ENCODE peak calls at places on chromosomes 7 and 10, in nine cellular contexts. One of them, this sample, is unnamed.

GRCh38 chr7:106329971-106330733 is 45.4 kb upstream of the NAMPT start:
- DNase-seq in mucosa of gallbladder: no peak
- DNase-seq in epithelial cell of esophagus: peak
- DNase-seq in heart left ventricle: no peak
- DNase-seq in naive thymus-derived CD8-positive, alpha-beta T cell: no peak
- DNase-seq in HCT116: no peak
- DNase-seq in occipital lobe: no peak
- DNase-seq in stimulated activated CD4-positive, alpha-beta T cell treated with anti-CD3 and anti-CD28 coated beads, Interleukin-15, amount 100 ng/mL, for 48 hours: no peak
- DNase-seq in RCC 7860: peak
- DNase-seq in this sample: peak

GRCh38 chr10:4673279-4674040 is 152.5 kb upstream of the AKR1E2 start:
- DNase-seq in mucosa of gallbladder: no peak
- DNase-seq in epithelial cell of esophagus: peak
- DNase-seq in heart left ventricle: no peak
- DNase-seq in naive thymus-derived CD8-positive, alpha-beta T cell: no peak
- DNase-seq in HCT116: no peak
- DNase-seq in occipital lobe: no peak
- DNase-seq in stimulated activated CD4-positive, alpha-beta T cell treated with anti-CD3 and anti-CD28 coated beads, Interleukin-15, amount 100 ng/mL, for 48 hours: no peak
- DNase-seq in RCC 7860: no peak
- DNase-seq in this sample: no peak

GRCh38 chr7:27148776-27149641 is 1.4 kb upstream of the HOXA6 start:
- DNase-seq in mucosa of gallbladder: no peak
- DNase-seq in epithelial cell of esophagus: no peak
- DNase-seq in heart left ventricle: no peak
- DNase-seq in naive thymus-derived CD8-positive, alpha-beta T cell: no peak
- DNase-seq in HCT116: no peak
- DNase-seq in occipital lobe: no peak
- DNase-seq in stimulated activated CD4-positive, alpha-beta T cell treated with anti-CD3 and anti-CD28 coated beads, Interleukin-15, amount 100 ng/mL, for 48 hours: no peak
- DNase-seq in RCC 7860: peak
- DNase-seq in this sample: peak

GRCh38 chr7:33743594-33743993 is 161.7 kb upstream of the BMPER start:
- DNase-seq in mucosa of gallbladder: no peak
- DNase-seq in epithelial cell of esophagus: peak
- DNase-seq in heart left ventricle: no peak
- DNase-seq in naive thymus-derived CD8-positive, alpha-beta T cell: no peak
- DNase-seq in HCT116: no peak
- DNase-seq in occipital lobe: no peak
- DNase-seq in stimulated activated CD4-positive, alpha-beta T cell treated with anti-CD3 and anti-CD28 coated beads, Interleukin-15, amount 100 ng/mL, for 48 hours: no peak
- DNase-seq in RCC 7860: no peak
- DNase-seq in this sample: peak

GRCh38 chr10:100879741-100880360 is 32.9 kb upstream of the SLF2 start:
- DNase-seq in mucosa of gallbladder: no peak
- DNase-seq in epithelial cell of esophagus: no peak
- DNase-seq in heart left ventricle: no peak
- DNase-seq in naive thymus-derived CD8-positive, alpha-beta T cell: no peak
- DNase-seq in HCT116: no peak
- DNase-seq in occipital lobe: no peak
- DNase-seq in stimulated activated CD4-positive, alpha-beta T cell treated with anti-CD3 and anti-CD28 coated beads, Interleukin-15, amount 100 ng/mL, for 48 hours: no peak
- DNase-seq in RCC 7860: no peak
- DNase-seq in this sample: no peak

GRCh38 chr10:83432296-83433045 is 706.8 kb upstream of the GHITM start:
- DNase-seq in mucosa of gallbladder: no peak
- DNase-seq in epithelial cell of esophagus: no peak
- DNase-seq in heart left ventricle: no peak
- DNase-seq in naive thymus-derived CD8-positive, alpha-beta T cell: no peak
- DNase-seq in HCT116: no peak
- DNase-seq in occipital lobe: no peak
- DNase-seq in stimulated activated CD4-positive, alpha-beta T cell treated with anti-CD3 and anti-CD28 coated beads, Interleukin-15, amount 100 ng/mL, for 48 hours: no peak
- DNase-seq in RCC 7860: no peak
- DNase-seq in this sample: no peak

GRCh38 chr7:128234475-128234874 is 6.6 kb upstream of the LEP start:
- DNase-seq in mucosa of gallbladder: no peak
- DNase-seq in epithelial cell of esophagus: no peak
- DNase-seq in heart left ventricle: no peak
- DNase-seq in naive thymus-derived CD8-positive, alpha-beta T cell: no peak
- DNase-seq in HCT116: no peak
- DNase-seq in occipital lobe: no peak
- DNase-seq in stimulated activated CD4-positive, alpha-beta T cell treated with anti-CD3 and anti-CD28 coated beads, Interleukin-15, amount 100 ng/mL, for 48 hours: no peak
- DNase-seq in RCC 7860: no peak
- DNase-seq in this sample: no peak

GRCh38 chr7:142407939-142408573 is 150.2 kb upstream of the PRSS58 start:
- DNase-seq in mucosa of gallbladder: no peak
- DNase-seq in epithelial cell of esophagus: no peak
- DNase-seq in heart left ventricle: no peak
- DNase-seq in naive thymus-derived CD8-positive, alpha-beta T cell: no peak
- DNase-seq in HCT116: no peak
- DNase-seq in occipital lobe: no peak
- DNase-seq in stimulated activated CD4-positive, alpha-beta T cell treated with anti-CD3 and anti-CD28 coated beads, Interleukin-15, amount 100 ng/mL, for 48 hours: no peak
- DNase-seq in RCC 7860: no peak
- DNase-seq in this sample: no peak

GRCh38 chr10:99387071-99387470 is 43.4 kb downstream of the GOT1 start:
- DNase-seq in mucosa of gallbladder: no peak
- DNase-seq in epithelial cell of esophagus: no peak
- DNase-seq in heart left ventricle: no peak
- DNase-seq in naive thymus-derived CD8-positive, alpha-beta T cell: no peak
- DNase-seq in HCT116: no peak
- DNase-seq in occipital lobe: no peak
- DNase-seq in stimulated activated CD4-positive, alpha-beta T cell treated with anti-CD3 and anti-CD28 coated beads, Interleukin-15, amount 100 ng/mL, for 48 hours: no peak
- DNase-seq in RCC 7860: no peak
- DNase-seq in this sample: no peak

GRCh38 chr7:14191686-14192098 is 202.2 kb upstream of the ETV1 start:
- DNase-seq in mucosa of gallbladder: no peak
- DNase-seq in epithelial cell of esophagus: peak
- DNase-seq in heart left ventricle: no peak
- DNase-seq in naive thymus-derived CD8-positive, alpha-beta T cell: no peak
- DNase-seq in HCT116: peak
- DNase-seq in occipital lobe: no peak
- DNase-seq in stimulated activated CD4-positive, alpha-beta T cell treated with anti-CD3 and anti-CD28 coated beads, Interleukin-15, amount 100 ng/mL, for 48 hours: no peak
- DNase-seq in RCC 7860: peak
- DNase-seq in this sample: peak

GRCh38 chr7:47743898-47744612 is 162.1 kb upstream of the TNS3 start:
- DNase-seq in mucosa of gallbladder: no peak
- DNase-seq in epithelial cell of esophagus: no peak
- DNase-seq in heart left ventricle: no peak
- DNase-seq in naive thymus-derived CD8-positive, alpha-beta T cell: no peak
- DNase-seq in HCT116: no peak
- DNase-seq in occipital lobe: no peak
- DNase-seq in stimulated activated CD4-positive, alpha-beta T cell treated with anti-CD3 and anti-CD28 coated beads, Interleukin-15, amount 100 ng/mL, for 48 hours: no peak
- DNase-seq in RCC 7860: no peak
- DNase-seq in this sample: no peak

GRCh38 chr7:135713836-135714470 is 14.0 kb downstream of the SLC13A4 start:
- DNase-seq in mucosa of gallbladder: no peak
- DNase-seq in epithelial cell of esophagus: peak
- DNase-seq in heart left ventricle: no peak
- DNase-seq in naive thymus-derived CD8-positive, alpha-beta T cell: no peak
- DNase-seq in HCT116: no peak
- DNase-seq in occipital lobe: no peak
- DNase-seq in stimulated activated CD4-positive, alpha-beta T cell treated with anti-CD3 and anti-CD28 coated beads, Interleukin-15, amount 100 ng/mL, for 48 hours: no peak
- DNase-seq in RCC 7860: no peak
- DNase-seq in this sample: no peak

GRCh38 chr10:16828731-16829175 is 11.5 kb upstream of the RSU1 start:
- DNase-seq in mucosa of gallbladder: no peak
- DNase-seq in epithelial cell of esophagus: peak
- DNase-seq in heart left ventricle: peak
- DNase-seq in naive thymus-derived CD8-positive, alpha-beta T cell: no peak
- DNase-seq in HCT116: no peak
- DNase-seq in occipital lobe: no peak
- DNase-seq in stimulated activated CD4-positive, alpha-beta T cell treated with anti-CD3 and anti-CD28 coated beads, Interleukin-15, amount 100 ng/mL, for 48 hours: no peak
- DNase-seq in RCC 7860: peak
- DNase-seq in this sample: no peak

GRCh38 chr10:101875068-101875688 is 31.6 kb upstream of the KCNIP2 start:
- DNase-seq in mucosa of gallbladder: no peak
- DNase-seq in epithelial cell of esophagus: no peak
- DNase-seq in heart left ventricle: no peak
- DNase-seq in naive thymus-derived CD8-positive, alpha-beta T cell: no peak
- DNase-seq in HCT116: no peak
- DNase-seq in occipital lobe: no peak
- DNase-seq in stimulated activated CD4-positive, alpha-beta T cell treated with anti-CD3 and anti-CD28 coated beads, Interleukin-15, amount 100 ng/mL, for 48 hours: no peak
- DNase-seq in RCC 7860: no peak
- DNase-seq in this sample: no peak

GRCh38 chr10:77383861-77384553 is 253.6 kb downstream of the KCNMA1 start:
- DNase-seq in mucosa of gallbladder: no peak
- DNase-seq in epithelial cell of esophagus: no peak
- DNase-seq in heart left ventricle: no peak
- DNase-seq in naive thymus-derived CD8-positive, alpha-beta T cell: no peak
- DNase-seq in HCT116: no peak
- DNase-seq in occipital lobe: peak
- DNase-seq in stimulated activated CD4-positive, alpha-beta T cell treated with anti-CD3 and anti-CD28 coated beads, Interleukin-15, amount 100 ng/mL, for 48 hours: no peak
- DNase-seq in RCC 7860: no peak
- DNase-seq in this sample: no peak

GRCh38 chr10:126309193-126309592 is 79.1 kb downstream of the ADAM12 start:
- DNase-seq in mucosa of gallbladder: no peak
- DNase-seq in epithelial cell of esophagus: no peak
- DNase-seq in heart left ventricle: no peak
- DNase-seq in naive thymus-derived CD8-positive, alpha-beta T cell: no peak
- DNase-seq in HCT116: no peak
- DNase-seq in occipital lobe: no peak
- DNase-seq in stimulated activated CD4-positive, alpha-beta T cell treated with anti-CD3 and anti-CD28 coated beads, Interleukin-15, amount 100 ng/mL, for 48 hours: no peak
- DNase-seq in RCC 7860: no peak
- DNase-seq in this sample: no peak

GRCh38 chr10:124349231-124349992 is 69.3 kb downstream of the OAT start:
- DNase-seq in mucosa of gallbladder: no peak
- DNase-seq in epithelial cell of esophagus: no peak
- DNase-seq in heart left ventricle: no peak
- DNase-seq in naive thymus-derived CD8-positive, alpha-beta T cell: no peak
- DNase-seq in HCT116: no peak
- DNase-seq in occipital lobe: no peak
- DNase-seq in stimulated activated CD4-positive, alpha-beta T cell treated with anti-CD3 and anti-CD28 coated beads, Interleukin-15, amount 100 ng/mL, for 48 hours: no peak
- DNase-seq in RCC 7860: no peak
- DNase-seq in this sample: no peak

GRCh38 chr7:30778246-30779025 is 7.2 kb downstream of the MINDY4 start:
- DNase-seq in mucosa of gallbladder: no peak
- DNase-seq in epithelial cell of esophagus: no peak
- DNase-seq in heart left ventricle: peak
- DNase-seq in naive thymus-derived CD8-positive, alpha-beta T cell: no peak
- DNase-seq in HCT116: no peak
- DNase-seq in occipital lobe: peak
- DNase-seq in stimulated activated CD4-positive, alpha-beta T cell treated with anti-CD3 and anti-CD28 coated beads, Interleukin-15, amount 100 ng/mL, for 48 hours: no peak
- DNase-seq in RCC 7860: no peak
- DNase-seq in this sample: no peak

GRCh38 chr10:129322872-129323271 is 144.2 kb upstream of the MGMT start:
- DNase-seq in mucosa of gallbladder: no peak
- DNase-seq in epithelial cell of esophagus: no peak
- DNase-seq in heart left ventricle: no peak
- DNase-seq in naive thymus-derived CD8-positive, alpha-beta T cell: no peak
- DNase-seq in HCT116: no peak
- DNase-seq in occipital lobe: no peak
- DNase-seq in stimulated activated CD4-positive, alpha-beta T cell treated with anti-CD3 and anti-CD28 coated beads, Interleukin-15, amount 100 ng/mL, for 48 hours: no peak
- DNase-seq in RCC 7860: no peak
- DNase-seq in this sample: no peak

GRCh38 chr10:15168296-15168780 is at the start of gene NMT2:
- DNase-seq in mucosa of gallbladder: no peak
- DNase-seq in epithelial cell of esophagus: no peak
- DNase-seq in heart left ventricle: no peak
- DNase-seq in naive thymus-derived CD8-positive, alpha-beta T cell: no peak
- DNase-seq in HCT116: peak
- DNase-seq in occipital lobe: peak
- DNase-seq in stimulated activated CD4-positive, alpha-beta T cell treated with anti-CD3 and anti-CD28 coated beads, Interleukin-15, amount 100 ng/mL, for 48 hours: no peak
- DNase-seq in RCC 7860: peak
- DNase-seq in this sample: peak

GRCh38 chr10:22784668-22785067 is 70.3 kb upstream of the PIP4K2A start:
- DNase-seq in mucosa of gallbladder: no peak
- DNase-seq in epithelial cell of esophagus: no peak
- DNase-seq in heart left ventricle: no peak
- DNase-seq in naive thymus-derived CD8-positive, alpha-beta T cell: no peak
- DNase-seq in HCT116: no peak
- DNase-seq in occipital lobe: no peak
- DNase-seq in stimulated activated CD4-positive, alpha-beta T cell treated with anti-CD3 and anti-CD28 coated beads, Interleukin-15, amount 100 ng/mL, for 48 hours: no peak
- DNase-seq in RCC 7860: no peak
- DNase-seq in this sample: no peak

GRCh38 chr7:2037301-2037804 is 195.4 kb downstream of the MAD1L1 start:
- DNase-seq in mucosa of gallbladder: no peak
- DNase-seq in epithelial cell of esophagus: no peak
- DNase-seq in heart left ventricle: no peak
- DNase-seq in naive thymus-derived CD8-positive, alpha-beta T cell: no peak
- DNase-seq in HCT116: no peak
- DNase-seq in occipital lobe: no peak
- DNase-seq in stimulated activated CD4-positive, alpha-beta T cell treated with anti-CD3 and anti-CD28 coated beads, Interleukin-15, amount 100 ng/mL, for 48 hours: no peak
- DNase-seq in RCC 7860: no peak
- DNase-seq in this sample: no peak

GRCh38 chr10:72250666-72251065 is 23.1 kb upstream of the DDIT4 start:
- DNase-seq in mucosa of gallbladder: peak
- DNase-seq in epithelial cell of esophagus: no peak
- DNase-seq in heart left ventricle: peak
- DNase-seq in naive thymus-derived CD8-positive, alpha-beta T cell: no peak
- DNase-seq in HCT116: no peak
- DNase-seq in occipital lobe: no peak
- DNase-seq in stimulated activated CD4-positive, alpha-beta T cell treated with anti-CD3 and anti-CD28 coated beads, Interleukin-15, amount 100 ng/mL, for 48 hours: no peak
- DNase-seq in RCC 7860: no peak
- DNase-seq in this sample: no peak

GRCh38 chr10:54800677-54801480 is at the start of gene PCDH15:
- DNase-seq in mucosa of gallbladder: no peak
- DNase-seq in epithelial cell of esophagus: peak
- DNase-seq in heart left ventricle: peak
- DNase-seq in naive thymus-derived CD8-positive, alpha-beta T cell: no peak
- DNase-seq in HCT116: no peak
- DNase-seq in occipital lobe: peak
- DNase-seq in stimulated activated CD4-positive, alpha-beta T cell treated with anti-CD3 and anti-CD28 coated beads, Interleukin-15, amount 100 ng/mL, for 48 hours: no peak
- DNase-seq in RCC 7860: peak
- DNase-seq in this sample: peak

GRCh38 chr7:138885383-138886147 is 87.6 kb upstream of the ATP6V0A4 start:
- DNase-seq in mucosa of gallbladder: no peak
- DNase-seq in epithelial cell of esophagus: no peak
- DNase-seq in heart left ventricle: no peak
- DNase-seq in naive thymus-derived CD8-positive, alpha-beta T cell: no peak
- DNase-seq in HCT116: no peak
- DNase-seq in occipital lobe: no peak
- DNase-seq in stimulated activated CD4-positive, alpha-beta T cell treated with anti-CD3 and anti-CD28 coated beads, Interleukin-15, amount 100 ng/mL, for 48 hours: no peak
- DNase-seq in RCC 7860: no peak
- DNase-seq in this sample: no peak

GRCh38 chr7:120272261-120272895 is 597 bp upstream of the KCND2 start:
- DNase-seq in mucosa of gallbladder: peak
- DNase-seq in epithelial cell of esophagus: peak
- DNase-seq in heart left ventricle: no peak
- DNase-seq in naive thymus-derived CD8-positive, alpha-beta T cell: no peak
- DNase-seq in HCT116: peak
- DNase-seq in occipital lobe: peak
- DNase-seq in stimulated activated CD4-positive, alpha-beta T cell treated with anti-CD3 and anti-CD28 coated beads, Interleukin-15, amount 100 ng/mL, for 48 hours: no peak
- DNase-seq in RCC 7860: peak
- DNase-seq in this sample: no peak

GRCh38 chr10:72242675-72243074 is 26.6 kb upstream of the ASCC1 start:
- DNase-seq in mucosa of gallbladder: peak
- DNase-seq in epithelial cell of esophagus: no peak
- DNase-seq in heart left ventricle: peak
- DNase-seq in naive thymus-derived CD8-positive, alpha-beta T cell: no peak
- DNase-seq in HCT116: no peak
- DNase-seq in occipital lobe: no peak
- DNase-seq in stimulated activated CD4-positive, alpha-beta T cell treated with anti-CD3 and anti-CD28 coated beads, Interleukin-15, amount 100 ng/mL, for 48 hours: no peak
- DNase-seq in RCC 7860: no peak
- DNase-seq in this sample: no peak

GRCh38 chr7:78718212-78718611 is 735.3 kb downstream of the MAGI2 start:
- DNase-seq in mucosa of gallbladder: no peak
- DNase-seq in epithelial cell of esophagus: no peak
- DNase-seq in heart left ventricle: peak
- DNase-seq in naive thymus-derived CD8-positive, alpha-beta T cell: no peak
- DNase-seq in HCT116: no peak
- DNase-seq in occipital lobe: no peak
- DNase-seq in stimulated activated CD4-positive, alpha-beta T cell treated with anti-CD3 and anti-CD28 coated beads, Interleukin-15, amount 100 ng/mL, for 48 hours: no peak
- DNase-seq in RCC 7860: no peak
- DNase-seq in this sample: no peak

This sample was measured in foreskin keratinocyte.